ENCODE peak calls at places on chromosomes 16 and 17, in nine cellular contexts. U is GM23248, Y is LoVo, S is transverse colon, I is left colon, L is midbrain, J is DMS 273 treated with DMSO at 0.1 percent for 48 hours, O is fibroblast of lung, M is retina. H is an unnamed sample.

GRCh38 chr16:67277294-67277998 is 1.9 kb upstream of the PLEKHG4 start:
- DNase-seq in U (peak; percentile 100), Y (peak; percentile 71), S (peak; percentile 26), I (no peak), L (no peak), J (no peak), O (peak; percentile 100), M (no peak), H (peak; percentile 55)

GRCh38 chr16:21156767-21157467 is 1.6 kb upstream of the LDAF1 start:
- DNase-seq in U (peak; percentile 81), Y (peak; percentile 66), S (peak; percentile 30), I (peak; percentile 20), L (peak; percentile 36), J (peak; percentile 34), O (peak; percentile 81), M (peak; percentile 65), H (no peak)

GRCh38 chr17:30234296-30234695 is 1.2 kb downstream of the SLC6A4 start:
- DNase-seq in U (no peak), Y (no peak), S (no peak), I (no peak), L (no peak), J (no peak), O (no peak), M (no peak), H (peak; percentile 42)

GRCh38 chr16:23359092-23359760 is 57.1 kb downstream of the SCNN1B start:
- DNase-seq in U (peak; percentile 17), Y (no peak), S (no peak), I (no peak), L (no peak), J (no peak), O (no peak), M (no peak), H (no peak)

GRCh38 chr16:14364386-14365199 is 265.5 kb downstream of the PARN start:
- DNase-seq in U (peak; percentile 82), Y (peak; percentile 42), S (no peak), I (no peak), L (no peak), J (no peak), O (peak; percentile 96), M (peak; percentile 59), H (no peak)

GRCh38 chr17:75001915-75002843 is 10.3 kb upstream of the MRPL58 start:
- DNase-seq in U (no peak), Y (no peak), S (no peak), I (no peak), L (no peak), J (no peak), O (no peak), M (no peak), H (no peak)

GRCh38 chr17:81034168-81034777 is 678 bp upstream of the BAIAP2 start:
- DNase-seq in U (no peak), Y (no peak), S (no peak), I (no peak), L (no peak), J (no peak), O (no peak), M (peak; percentile 46), H (no peak)

GRCh38 chr16:57001026-57001669 is 11.8 kb downstream of the NLRC5 start:
- DNase-seq in U (no peak), Y (no peak), S (no peak), I (no peak), L (no peak), J (no peak), O (no peak), M (no peak), H (no peak)

GRCh38 chr17:28725166-28725659 is 820 bp downstream of the TLCD1 start:
- DNase-seq in U (peak; percentile 73), Y (peak; percentile 57), S (no peak), I (no peak), L (no peak), J (peak; percentile 87), O (peak; percentile 77), M (no peak), H (no peak)

GRCh38 chr16:85156869-85157268 is 44.6 kb upstream of the CIBAR2 start:
- DNase-seq in U (no peak), Y (no peak), S (no peak), I (no peak), L (no peak), J (no peak), O (no peak), M (no peak), H (no peak)

GRCh38 chr17:63932008-63932561 is at the start of gene CD79B:
- DNase-seq in U (no peak), Y (no peak), S (peak; percentile 60), I (peak; percentile 53), L (no peak), J (no peak), O (no peak), M (no peak), H (no peak)

GRCh38 chr17:5826384-5826783 is 242.1 kb upstream of the NLRP1 start:
- DNase-seq in U (no peak), Y (no peak), S (no peak), I (no peak), L (no peak), J (no peak), O (peak; percentile 62), M (no peak), H (no peak)

GRCh38 chr16:69334696-69335095 is 4.3 kb upstream of the PDF start:
- DNase-seq in U (no peak), Y (no peak), S (no peak), I (no peak), L (no peak), J (no peak), O (no peak), M (no peak), H (no peak)

GRCh38 chr16:58196898-58197313 is 1.0 kb downstream of the CSNK2A2 start:
- DNase-seq in U (peak; percentile 62), Y (no peak), S (no peak), I (peak; percentile 8), L (no peak), J (no peak), O (peak; percentile 55), M (peak; percentile 5), H (no peak)

GRCh38 chr17:58527306-58527705 is 12.9 kb upstream of the MTMR4 start:
- DNase-seq in U (peak; percentile 16), Y (no peak), S (no peak), I (no peak), L (no peak), J (no peak), O (no peak), M (no peak), H (no peak)

GRCh38 chr17:38439436-38439835 is 11.2 kb downstream of the ARHGAP23 start:
- DNase-seq in U (no peak), Y (no peak), S (no peak), I (no peak), L (no peak), J (no peak), O (no peak), M (no peak), H (no peak)

GRCh38 chr17:29665480-29665807 is 42.7 kb upstream of the CORO6 start:
- DNase-seq in U (no peak), Y (no peak), S (no peak), I (no peak), L (no peak), J (no peak), O (no peak), M (no peak), H (no peak)

GRCh38 chr17:75397217-75397616 is 8.3 kb downstream of the GRB2 start:
- DNase-seq in U (no peak), Y (no peak), S (no peak), I (no peak), L (no peak), J (no peak), O (no peak), M (no peak), H (no peak)

GRCh38 chr17:2064511-2064910 is 9.6 kb downstream of the HIC1 start:
- DNase-seq in U (no peak), Y (no peak), S (peak; percentile 36), I (peak; percentile 11), L (no peak), J (no peak), O (no peak), M (no peak), H (no peak)

GRCh38 chr17:19642373-19642893 is 6.1 kb upstream of the ALDH3A2 start:
- DNase-seq in U (no peak), Y (no peak), S (no peak), I (no peak), L (no peak), J (no peak), O (no peak), M (no peak), H (no peak)

GRCh38 chr17:32444301-32445074 is at the start of gene PSMD11:
- DNase-seq in U (peak; percentile 100), Y (peak; percentile 95), S (peak; percentile 98), I (peak; percentile 98), L (peak; percentile 94), J (peak; percentile 88), O (peak; percentile 94), M (peak; percentile 98), H (peak; percentile 99)

GRCh38 chr16:87161822-87162676 is 155.1 kb downstream of the C16orf95 start:
- DNase-seq in U (no peak), Y (no peak), S (no peak), I (no peak), L (no peak), J (no peak), O (no peak), M (no peak), H (no peak)

GRCh38 chr17:75773808-75774470 is 8.9 kb upstream of the GALK1 start:
- DNase-seq in U (no peak), Y (no peak), S (peak; percentile 13), I (peak; percentile 20), L (no peak), J (no peak), O (no peak), M (peak; percentile 55), H (no peak)